ENCODE peak calls at places on chromosomes 3 and 15, in eight cellular contexts. F is ELF-1, B is spleen, H is T-helper 1 cell, G is ovary, C is progenitor cell of endocrine pancreas, T is esophagus squamous epithelium, X is GM18507. L is an unnamed sample.

GRCh38 chr3:31836397-31837075 is 144.5 kb downstream of the OSBPL10 start:
- DNase-seq in F (no peak), C (no peak), T (no peak), H (no peak), B (no peak), G (no peak), X (no peak), L (no peak)

GRCh38 chr3:184727357-184728060 is 15.6 kb upstream of the MAGEF1 start:
- DNase-seq in X (peak), G (peak), B (no peak), T (no peak), C (peak), F (peak), H (no peak), L (peak)

GRCh38 chr3:99544819-99545281 is 93.5 kb upstream of the COL8A1 start:
- DNase-seq in C (no peak), H (no peak), X (no peak), T (no peak), B (no peak), G (no peak), F (no peak), L (no peak)

GRCh38 chr3:71723452-71724170 is 1.6 kb downstream of the EIF4E3 start:
- DNase-seq in B (no peak), T (no peak), C (no peak), F (no peak), H (peak), X (no peak), G (no peak), L (no peak)

GRCh38 chr3:16423298-16423697 is 90.2 kb downstream of the RFTN1 start:
- DNase-seq in G (no peak), C (no peak), B (no peak), F (no peak), X (no peak), T (no peak), H (no peak), L (no peak)

GRCh38 chr3:24237971-24238767 is 256.5 kb downstream of the THRB start:
- DNase-seq in H (no peak), T (no peak), G (peak), B (no peak), F (peak), X (peak), C (peak), L (peak)

GRCh38 chr3:28576590-28577220 is 228.1 kb upstream of the AZI2 start:
- DNase-seq in C (no peak), B (no peak), F (no peak), G (no peak), X (no peak), T (no peak), H (no peak), L (peak)

GRCh38 chr3:143363276-143363675 is 243.7 kb downstream of the CHST2 start:
- DNase-seq in B (no peak), X (no peak), G (no peak), H (no peak), C (no peak), T (no peak), F (no peak), L (no peak)

GRCh38 chr15:61830536-61831330 is 229.5 kb downstream of the VPS13C start:
- DNase-seq in T (no peak), G (no peak), X (no peak), B (no peak), H (no peak), C (no peak), F (peak), L (no peak)

L was measured in neural crest cell.